ENCODE peak calls at places on chromosome 21, in seven cellular contexts. O, F, X, H, K, U and Q are unnamed samples.

GRCh38 chr21:36034211-36034913 is 26.0 kb downstream of the SETD4 start:
- DNase-seq in O (no peak), U (no peak), X (no peak), H (no peak), K (no peak), F (no peak), Q (no peak)

GRCh38 chr21:14947613-14948160 is 117.1 kb downstream of the NRIP1 start:
- DNase-seq in X (no peak), H (no peak), F (no peak), U (no peak), O (no peak), K (no peak), Q (no peak)

GRCh38 chr21:42406201-42406601 is 2.5 kb downstream of the UBASH3A start:
- DNase-seq in K (peak), X (no peak), H (no peak), O (no peak), U (no peak), F (no peak), Q (no peak)

GRCh38 chr21:34552324-34553198 is 40.6 kb upstream of the KCNE1 start:
- DNase-seq in U (no peak), K (no peak), X (no peak), O (no peak), H (no peak), F (no peak), Q (peak)

GRCh38 chr21:36010801-36011200 is 49.5 kb downstream of the SETD4 start:
- DNase-seq in X (no peak), K (no peak), H (no peak), O (no peak), U (no peak), F (no peak), Q (no peak)

GRCh38 chr21:28737671-28738279 is 254.9 kb downstream of the LTN1 start:
- DNase-seq in F (no peak), H (no peak), O (no peak), K (no peak), U (no peak), X (no peak), Q (no peak)

GRCh38 chr21:41207401-41208388 is 39.7 kb downstream of the BACE2 start:
- DNase-seq in K (peak), H (no peak), U (no peak), X (no peak), O (no peak), F (no peak), Q (peak)

GRCh38 chr21:31592501-31592900 is 67.0 kb upstream of the SOD1 start:
- DNase-seq in O (no peak), K (no peak), F (no peak), H (no peak), U (no peak), X (no peak), Q (no peak)

GRCh38 chr21:43585924-43586411 is 73.3 kb downstream of the HSF2BP start:
- DNase-seq in H (no peak), F (no peak), K (no peak), O (no peak), U (no peak), X (no peak), Q (peak)

GRCh38 chr21:34592120-34592561 is 22.8 kb downstream of the RCAN1 start:
- DNase-seq in O (no peak), U (no peak), X (no peak), H (no peak), F (no peak), K (no peak), Q (no peak)

GRCh38 chr21:41985662-41986416 is 24.3 kb downstream of the ZBTB21 start:
- DNase-seq in O (no peak), K (no peak), U (no peak), H (no peak), F (no peak), X (no peak), Q (no peak)

GRCh38 chr21:33441489-33442477 is 38.0 kb downstream of the TMEM50B start:
- DNase-seq in O (peak), H (no peak), F (no peak), K (peak), X (peak), U (no peak), Q (peak)